ENCODE peak calls at places on chromosome 2, in four cellular contexts. W is Kasumi-1, K is cortex of kidney, J is HCT116. S is an unnamed sample.

GRCh38 chr2:220057922-220058321 is 430.5 kb downstream of the SLC4A3 start:
- DNase-seq in W (no peak), K (no peak), J (no peak), S (no peak)

GRCh38 chr2:182763311-182763912 is 47.4 kb downstream of the DNAJC10 start:
- DNase-seq in W (peak), K (no peak), J (peak), S (peak)

GRCh38 chr2:17104454-17104853 is 413.8 kb downstream of the RAD51AP2 start:
- DNase-seq in W (peak), K (no peak), J (no peak), S (no peak)

GRCh38 chr2:50469784-50470183 is 562.1 kb downstream of the NRXN1 start:
- DNase-seq in W (no peak), K (no peak), J (no peak), S (peak)

GRCh38 chr2:241767464-241768250 is 9.0 kb upstream of the GAL3ST2 start:
- DNase-seq in W (no peak), K (no peak), J (no peak), S (no peak)

GRCh38 chr2:43254331-43254730 is 27.9 kb upstream of the ZFP36L2 start:
- DNase-seq in W (no peak), K (no peak), J (no peak), S (no peak)

GRCh38 chr2:239866778-239867177 is 158.4 kb downstream of the NDUFA10 start:
- DNase-seq in W (no peak), K (no peak), J (no peak), S (no peak)

GRCh38 chr2:134411279-134411827 is 157.5 kb downstream of the MGAT5 start:
- DNase-seq in W (no peak), K (no peak), J (no peak), S (peak)

GRCh38 chr2:102056079-102056581 is 64.4 kb downstream of the IL1R2 start:
- DNase-seq in W (no peak), K (no peak), J (no peak), S (no peak)

GRCh38 chr2:146669735-146670134 is 1175.1 kb upstream of the ACVR2A start:
- DNase-seq in W (no peak), K (no peak), J (no peak), S (no peak)

GRCh38 chr2:1339757-1340515 is 73.3 kb upstream of the TPO start:
- DNase-seq in W (no peak), K (no peak), J (no peak), S (no peak)

GRCh38 chr2:205858781-205859478 is 176.6 kb downstream of the NRP2 start:
- DNase-seq in W (no peak), K (no peak), J (no peak), S (no peak)

GRCh38 chr2:173286153-173286809 is 68.4 kb upstream of the CDCA7 start:
- DNase-seq in W (peak), K (no peak), J (no peak), S (no peak)

GRCh38 chr2:16429431-16429830 is 236.2 kb downstream of the CYRIA start:
- DNase-seq in W (no peak), K (no peak), J (no peak), S (no peak)

GRCh38 chr2:98730851-98731708 is at the start of gene MGAT4A:
- DNase-seq in W (peak), K (no peak), J (no peak), S (peak)

GRCh38 chr2:20671736-20672080 is 4.8 kb downstream of the GDF7 start:
- DNase-seq in W (no peak), K (no peak), J (no peak), S (no peak)

GRCh38 chr2:157822993-157823392 is 53.1 kb downstream of the ACVR1 start:
- DNase-seq in W (no peak), K (no peak), J (no peak), S (no peak)

GRCh38 chr2:797556-797955 is 120.3 kb upstream of the TMEM18 start:
- DNase-seq in W (no peak), K (no peak), J (no peak), S (no peak)

GRCh38 chr2:207905546-207905945 is 119.8 kb downstream of the PLEKHM3 start:
- DNase-seq in W (no peak), K (no peak), J (no peak), S (peak)

GRCh38 chr2:156687715-156688114 is 251.5 kb downstream of the GPD2 start:
- DNase-seq in W (no peak), K (no peak), J (no peak), S (no peak)

GRCh38 chr2:217091531-217091930 is 231.7 kb upstream of the TNP1 start:
- DNase-seq in W (no peak), K (no peak), J (no peak), S (peak)

GRCh38 chr2:191556463-191556862 is 121.5 kb upstream of the NABP1 start:
- DNase-seq in W (no peak), K (no peak), J (no peak), S (no peak)

GRCh38 chr2:84297155-84297554 is 161.9 kb downstream of the SUCLG1 start:
- DNase-seq in W (no peak), K (no peak), J (peak), S (no peak)

GRCh38 chr2:135863231-135863630 is 13.0 kb downstream of the MCM6 start:
- DNase-seq in W (no peak), K (no peak), J (no peak), S (no peak)

GRCh38 chr2:191656389-191656788 is 21.5 kb upstream of the NABP1 start:
- DNase-seq in W (no peak), K (no peak), J (no peak), S (no peak)

GRCh38 chr2:241011296-241011600 is 12.8 kb downstream of the SNED1 start:
- DNase-seq in W (no peak), K (no peak), J (no peak), S (no peak)

GRCh38 chr2:160223560-160223959 is 23.5 kb upstream of the ITGB6 start:
- DNase-seq in W (no peak), K (no peak), J (no peak), S (no peak)

GRCh38 chr2:150271952-150272351 is 215.5 kb downstream of the RND3 start:
- DNase-seq in W (no peak), K (no peak), J (no peak), S (no peak)

GRCh38 chr2:30707304-30707903 is 99.8 kb downstream of the CAPN13 start:
- DNase-seq in W (no peak), K (no peak), J (no peak), S (no peak)

GRCh38 chr2:42055573-42056514 is 8.0 kb downstream of the PKDCC start:
- DNase-seq in W (no peak), K (no peak), J (no peak), S (no peak)

GRCh38 chr2:227789803-227790202 is 23.8 kb upstream of the CCL20 start:
- DNase-seq in W (no peak), K (no peak), J (no peak), S (no peak)

GRCh38 chr2:43879261-43879660 is 40.5 kb downstream of the ABCG8 start:
- DNase-seq in W (no peak), K (no peak), J (no peak), S (peak)

S was measured in NCI-H82.